ENCODE peak calls at places on chromosome 5, in five cellular contexts. F is H9, N is H1, S is IMR-90, Q is mesenchymal stem cell. U is an unnamed sample.

GRCh38 chr5:150560401-150561191 is 52.7 kb downstream of the NDST1 start:
- DNase-seq in S (peak; percentile 85), F (peak; percentile 80), N (peak; percentile 96), Q (peak; percentile 86), U (peak; percentile 87)

GRCh38 chr5:53045263-53045662 is 56.1 kb downstream of the ITGA2 start:
- DNase-seq in Q (no peak), S (peak; percentile 33), F (no peak), N (no peak), U (no peak)

GRCh38 chr5:126680215-126680817 is 79.6 kb downstream of the PHAX start:
- DNase-seq in S (peak; percentile 19), F (peak; percentile 77), Q (peak; percentile 29), N (no peak), U (no peak)

GRCh38 chr5:122310886-122311285 is 1.2 kb upstream of the SNCAIP start:
- DNase-seq in Q (peak; percentile 10), S (no peak), F (peak; percentile 34), N (no peak), U (no peak)

GRCh38 chr5:1312993-1313833 is 18.3 kb upstream of the TERT start:
- DNase-seq in N (no peak), F (peak; percentile 20), S (no peak), Q (no peak), U (no peak)

GRCh38 chr5:149256451-149256850 is 15.2 kb upstream of the AFAP1L1 start:
- DNase-seq in N (no peak), Q (no peak), F (no peak), S (peak; percentile 61), U (no peak)

GRCh38 chr5:157546456-157547100 is 29.0 kb downstream of the ADAM19 start:
- DNase-seq in N (no peak), S (peak; percentile 65), F (no peak), Q (peak; percentile 34), U (no peak)

GRCh38 chr5:16963821-16964220 is 27.7 kb upstream of the MYO10 start:
- DNase-seq in N (no peak), F (no peak), S (no peak), Q (no peak), U (no peak)

GRCh38 chr5:139451878-139452660 is 10.5 kb downstream of the ECSCR start:
- DNase-seq in S (no peak), N (no peak), Q (no peak), F (no peak), U (no peak)

GRCh38 chr5:175778951-175779475 is 92.4 kb upstream of the CPLX2 start:
- DNase-seq in N (no peak), S (no peak), F (no peak), Q (no peak), U (no peak)

GRCh38 chr5:146751781-146752401 is 126.7 kb downstream of the PPP2R2B start:
- DNase-seq in N (no peak), Q (no peak), F (no peak), S (no peak), U (no peak)

GRCh38 chr5:73459366-73459765 is 10.8 kb upstream of the FOXD1 start:
- DNase-seq in N (no peak), Q (no peak), F (no peak), S (peak; percentile 52), U (no peak)

GRCh38 chr5:157718529-157718928 is 12.7 kb upstream of the THG1L start:
- DNase-seq in Q (peak; percentile 75), S (peak; percentile 77), N (no peak), F (no peak), U (no peak)

GRCh38 chr5:146034127-146034526 is 71.2 kb downstream of the PLAC8L1 start:
- DNase-seq in N (no peak), S (no peak), Q (no peak), F (no peak), U (no peak)

GRCh38 chr5:102262688-102263087 is 33.4 kb downstream of the SLCO4C1 start:
- DNase-seq in S (no peak), F (no peak), N (no peak), Q (no peak), U (no peak)

GRCh38 chr5:8944005-8944404 is 601.9 kb downstream of the SEMA5A start:
- DNase-seq in F (no peak), S (peak; percentile 58), Q (no peak), N (no peak), U (no peak)

GRCh38 chr5:39137391-39138181 is 63.4 kb upstream of the RICTOR start:
- DNase-seq in S (no peak), N (no peak), F (peak; percentile 26), Q (no peak), U (no peak)

GRCh38 chr5:10719965-10720364 is 41.1 kb downstream of the DAP start:
- DNase-seq in N (no peak), S (peak; percentile 99), F (no peak), Q (peak; percentile 86), U (no peak)

GRCh38 chr5:149130932-149131273 is 10.4 kb upstream of the ABLIM3 start:
- DNase-seq in N (no peak), Q (no peak), S (no peak), F (no peak), U (no peak)

GRCh38 chr5:103166704-103167103 is 46.6 kb downstream of the PPIP5K2 start:
- DNase-seq in Q (no peak), F (no peak), S (no peak), N (no peak), U (no peak)

GRCh38 chr5:74648835-74649286 is 8.3 kb upstream of the ENC1 start:
- DNase-seq in N (no peak), S (peak; percentile 65), Q (peak; percentile 73), F (no peak), U (peak; percentile 61)

GRCh38 chr5:157545911-157546310 is 29.7 kb downstream of the ADAM19 start:
- DNase-seq in Q (no peak), S (no peak), N (no peak), F (no peak), U (no peak)

GRCh38 chr5:170451764-170452365 is 52.0 kb upstream of the KCNIP1 start:
- DNase-seq in S (peak; percentile 8), Q (peak; percentile 71), F (no peak), N (peak; percentile 24), U (no peak)

GRCh38 chr5:54062958-54063357 is 247.4 kb downstream of the ARL15 start:
- DNase-seq in F (no peak), N (no peak), Q (peak; percentile 40), S (peak; percentile 78), U (no peak)

GRCh38 chr5:142749321-142749720 is 20.9 kb upstream of the ARHGAP26 start:
- DNase-seq in Q (peak; percentile 78), S (peak; percentile 77), F (no peak), N (no peak), U (no peak)

GRCh38 chr5:90534922-90535321 is 5.5 kb upstream of the LYSMD3 start:
- DNase-seq in N (no peak), F (no peak), S (no peak), Q (no peak), U (no peak)

GRCh38 chr5:37849641-37850040 is 9.8 kb upstream of the GDNF start:
- DNase-seq in S (no peak), Q (no peak), N (no peak), F (no peak), U (no peak)
- H2BK15ac ChIP-seq in S (no peak overlapping the region), Q (no peak overlapping the region), N (no peak overlapping the region), F (no peak overlapping the region), U (no peak overlapping the region)

GRCh38 chr5:56277573-56277972 is 44.4 kb upstream of the ANKRD55 start:
- DNase-seq in Q (no peak), N (no peak), F (no peak), S (no peak), U (no peak)
- H3K14ac ChIP-seq in Q (no peak overlapping the region), N (no peak overlapping the region), F (no peak overlapping the region), S (peak overlapping the region; percentile 91), U (no peak overlapping the region)

DNA sequence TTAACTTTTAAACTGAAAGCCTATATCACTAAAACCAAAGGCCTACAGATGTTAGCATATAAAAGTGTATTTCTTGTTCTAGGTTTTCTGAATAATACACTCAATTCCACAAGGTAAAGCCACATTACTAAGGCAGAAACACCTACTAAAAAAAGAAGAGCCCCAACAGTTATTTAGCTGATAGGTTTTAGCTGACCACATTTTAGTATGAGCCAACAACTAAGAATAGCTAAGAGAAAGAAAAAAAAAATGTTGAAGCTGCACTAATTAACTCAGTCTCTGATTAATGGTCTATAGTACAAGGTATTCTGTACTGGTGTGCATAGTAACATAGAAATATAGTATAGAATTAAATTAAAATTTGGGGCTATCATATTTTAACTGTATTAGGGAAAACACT is 23.5 kb downstream of the ZFR start:
- DNase-seq in S (no peak), N (no peak), F (no peak), Q (no peak), U (no peak)
- H2BK15ac ChIP-seq in S (no peak overlapping the region), N (no peak overlapping the region), F (no peak overlapping the region), Q (no peak overlapping the region), U (no peak overlapping the region)

GRCh38 chr5:129903466-129904101 is 681 bp upstream of the CHSY3 start:
- DNase-seq in S (no peak), F (no peak), Q (no peak), N (peak; percentile 67), U (no peak)
- H3K14ac ChIP-seq in S (no peak overlapping the region), F (no peak overlapping the region), Q (no peak overlapping the region), N (no peak overlapping the region), U (no peak overlapping the region)